ENCODE peak calls at places on chromosomes 12 and 14, in seven cellular contexts. One of them, this sample, is unnamed.

GRCh38 chr14:50769893-50770500 is 61.0 kb downstream of the NIN start:
- DNase-seq in HCT116: no peak
- DNase-seq in neural progenitor cell: no peak
- DNase-seq in MM.1S: no peak
- DNase-seq in PC-3: no peak
- DNase-seq in GM23248: no peak
- DNase-seq in GM23338: no peak
- DNase-seq in this sample: no peak

GRCh38 chr12:116002890-116003536 is 274.5 kb downstream of the MED13L start:
- DNase-seq in GM23338: no peak
- DNase-seq in GM23248: peak
- DNase-seq in MM.1S: no peak
- DNase-seq in HCT116: no peak
- DNase-seq in neural progenitor cell: no peak
- DNase-seq in PC-3: no peak
- DNase-seq in this sample: no peak

GRCh38 chr14:37384870-37385596 is 187.3 kb downstream of the MIPOL1 start:
- DNase-seq in HCT116: no peak
- DNase-seq in GM23248: no peak
- DNase-seq in PC-3: no peak
- DNase-seq in GM23338: peak
- DNase-seq in neural progenitor cell: no peak
- DNase-seq in MM.1S: peak
- DNase-seq in this sample: peak

GRCh38 chr12:23611320-23611719 is 338.1 kb downstream of the SOX5 start:
- DNase-seq in PC-3: no peak
- DNase-seq in MM.1S: no peak
- DNase-seq in GM23338: no peak
- DNase-seq in GM23248: no peak
- DNase-seq in HCT116: no peak
- DNase-seq in neural progenitor cell: no peak
- DNase-seq in this sample: no peak

GRCh38 chr12:113030875-113031525 is 25.5 kb upstream of the DTX1 start:
- DNase-seq in GM23248: peak
- DNase-seq in GM23338: peak
- DNase-seq in HCT116: peak
- DNase-seq in neural progenitor cell: peak
- DNase-seq in PC-3: peak
- DNase-seq in MM.1S: peak
- DNase-seq in this sample: peak

GRCh38 chr12:109461049-109461845 is 15.9 kb downstream of the KCTD10 start:
- DNase-seq in HCT116: no peak
- DNase-seq in PC-3: peak
- DNase-seq in GM23338: no peak
- DNase-seq in MM.1S: no peak
- DNase-seq in neural progenitor cell: no peak
- DNase-seq in GM23248: peak
- DNase-seq in this sample: peak

GRCh38 chr12:52207106-52207505 is 15.3 kb upstream of the KRT80 start:
- DNase-seq in MM.1S: no peak
- DNase-seq in GM23248: no peak
- DNase-seq in GM23338: no peak
- DNase-seq in PC-3: no peak
- DNase-seq in neural progenitor cell: no peak
- DNase-seq in HCT116: no peak
- DNase-seq in this sample: no peak

GRCh38 chr14:98137626-98138025 is 1134.4 kb downstream of the BCL11B start:
- DNase-seq in neural progenitor cell: no peak
- DNase-seq in MM.1S: no peak
- DNase-seq in PC-3: no peak
- DNase-seq in GM23338: no peak
- DNase-seq in GM23248: no peak
- DNase-seq in HCT116: no peak
- DNase-seq in this sample: no peak

GRCh38 chr12:40254455-40255085 is 29.8 kb downstream of the LRRK2 start:
- DNase-seq in HCT116: no peak
- DNase-seq in PC-3: no peak
- DNase-seq in neural progenitor cell: no peak
- DNase-seq in GM23338: no peak
- DNase-seq in GM23248: no peak
- DNase-seq in MM.1S: no peak
- DNase-seq in this sample: no peak

GRCh38 chr14:100156776-100157175 is 2.7 kb downstream of the DEGS2 start:
- DNase-seq in HCT116: no peak
- DNase-seq in PC-3: no peak
- DNase-seq in neural progenitor cell: no peak
- DNase-seq in MM.1S: no peak
- DNase-seq in GM23248: no peak
- DNase-seq in GM23338: no peak
- DNase-seq in this sample: no peak

GRCh38 chr14:100160534-100160916 is 1.1 kb upstream of the DEGS2 start:
- DNase-seq in GM23338: no peak
- DNase-seq in neural progenitor cell: no peak
- DNase-seq in GM23248: no peak
- DNase-seq in HCT116: no peak
- DNase-seq in MM.1S: no peak
- DNase-seq in PC-3: no peak
- DNase-seq in this sample: peak

GRCh38 chr14:100159107-100159864 is at the start of gene DEGS2:
- DNase-seq in GM23248: peak
- DNase-seq in MM.1S: peak
- DNase-seq in neural progenitor cell: peak
- DNase-seq in GM23338: peak
- DNase-seq in HCT116: no peak
- DNase-seq in PC-3: peak
- DNase-seq in this sample: peak

GRCh38 chr14:100158566-100159106 is 809 bp downstream of the DEGS2 start:
- DNase-seq in PC-3: no peak
- DNase-seq in MM.1S: no peak
- DNase-seq in GM23338: no peak
- DNase-seq in neural progenitor cell: peak
- DNase-seq in HCT116: no peak
- DNase-seq in GM23248: no peak
- DNase-seq in this sample: no peak

DNA sequence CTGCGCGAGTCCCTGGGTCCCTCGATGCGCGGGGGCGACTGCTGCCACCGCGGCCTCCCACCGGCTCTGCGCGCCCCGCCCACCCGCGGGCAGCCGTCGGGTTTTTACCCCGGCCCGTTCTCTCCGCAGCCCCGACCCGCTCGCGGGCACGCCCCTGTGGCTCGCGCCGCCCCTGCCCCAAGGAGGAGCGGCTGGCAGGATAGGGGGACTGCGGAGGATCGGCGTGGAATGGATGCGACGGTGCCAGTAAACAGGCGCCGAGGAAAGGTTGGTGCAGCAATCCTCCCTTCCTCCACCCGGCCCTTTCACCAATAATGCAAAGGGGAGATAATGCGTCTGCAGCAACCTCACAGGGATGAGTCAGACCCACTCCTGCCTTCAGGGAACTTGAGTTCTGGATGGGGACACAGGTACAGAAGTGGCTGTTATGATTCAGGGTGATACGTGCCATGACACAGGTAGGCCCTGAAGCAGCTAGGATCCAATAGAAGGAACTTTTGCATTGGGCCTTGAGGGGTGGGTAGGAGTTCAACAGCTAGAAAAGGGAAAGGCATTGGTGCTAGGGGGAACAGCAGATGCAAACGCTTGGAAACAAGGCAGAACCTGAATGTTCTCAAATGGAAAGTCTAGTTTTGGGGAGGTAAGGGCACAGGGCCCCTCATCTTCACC is 554 bp upstream of the DEGS2 start:
- DNase-seq in PC-3: peak
- DNase-seq in GM23338: peak
- DNase-seq in MM.1S: no peak
- DNase-seq in neural progenitor cell: peak
- DNase-seq in GM23248: no peak
- DNase-seq in HCT116: no peak
- DNase-seq in this sample: peak
- TF ChIP-seq EZH2 in PC-3: no peak
- TF ChIP-seq EZH2 in GM23338: no peak
- TF ChIP-seq EZH2 in MM.1S: no peak
- TF ChIP-seq EZH2 in neural progenitor cell: peak
- TF ChIP-seq EZH2 in GM23248: peak
- TF ChIP-seq EZH2 in HCT116: no peak
- TF ChIP-seq EZH2 in this sample: no peak

GRCh38 chr12:6902448-6902847 is 2.2 kb upstream of the LRRC23 start:
- DNase-seq in neural progenitor cell: no peak
- DNase-seq in GM23338: no peak
- DNase-seq in MM.1S: no peak
- DNase-seq in GM23248: no peak
- DNase-seq in HCT116: no peak
- DNase-seq in PC-3: no peak
- DNase-seq in this sample: no peak

GRCh38 chr12:6903712-6904111 is 910 bp upstream of the LRRC23 start:
- DNase-seq in MM.1S: no peak
- DNase-seq in GM23338: peak
- DNase-seq in GM23248: no peak
- DNase-seq in neural progenitor cell: no peak
- DNase-seq in HCT116: no peak
- DNase-seq in PC-3: peak
- DNase-seq in this sample: no peak

GRCh38 chr12:6904280-6905276 is at the start of gene LRRC23:
- DNase-seq in MM.1S: peak
- DNase-seq in GM23338: peak
- DNase-seq in HCT116: peak
- DNase-seq in PC-3: peak
- DNase-seq in neural progenitor cell: peak
- DNase-seq in GM23248: peak
- DNase-seq in this sample: peak

GRCh38 chr12:6896846-6897435 is 7.7 kb upstream of the LRRC23 start:
- DNase-seq in HCT116: no peak
- DNase-seq in PC-3: no peak
- DNase-seq in MM.1S: no peak
- DNase-seq in GM23338: no peak
- DNase-seq in neural progenitor cell: no peak
- DNase-seq in GM23248: no peak
- DNase-seq in this sample: no peak

GRCh38 chr12:6899837-6900519 is 4.6 kb upstream of the LRRC23 start:
- DNase-seq in PC-3: no peak
- DNase-seq in GM23248: peak
- DNase-seq in neural progenitor cell: no peak
- DNase-seq in MM.1S: no peak
- DNase-seq in GM23338: peak
- DNase-seq in HCT116: no peak
- DNase-seq in this sample: no peak
- TF ChIP-seq EZH2phosphoT487 in PC-3: no peak
- TF ChIP-seq EZH2phosphoT487 in GM23248: no peak
- TF ChIP-seq EZH2phosphoT487 in neural progenitor cell: no peak
- TF ChIP-seq EZH2phosphoT487 in MM.1S: no peak
- TF ChIP-seq EZH2phosphoT487 in GM23338: no peak
- TF ChIP-seq EZH2phosphoT487 in HCT116: no peak
- TF ChIP-seq EZH2phosphoT487 in this sample: no peak

DNA sequence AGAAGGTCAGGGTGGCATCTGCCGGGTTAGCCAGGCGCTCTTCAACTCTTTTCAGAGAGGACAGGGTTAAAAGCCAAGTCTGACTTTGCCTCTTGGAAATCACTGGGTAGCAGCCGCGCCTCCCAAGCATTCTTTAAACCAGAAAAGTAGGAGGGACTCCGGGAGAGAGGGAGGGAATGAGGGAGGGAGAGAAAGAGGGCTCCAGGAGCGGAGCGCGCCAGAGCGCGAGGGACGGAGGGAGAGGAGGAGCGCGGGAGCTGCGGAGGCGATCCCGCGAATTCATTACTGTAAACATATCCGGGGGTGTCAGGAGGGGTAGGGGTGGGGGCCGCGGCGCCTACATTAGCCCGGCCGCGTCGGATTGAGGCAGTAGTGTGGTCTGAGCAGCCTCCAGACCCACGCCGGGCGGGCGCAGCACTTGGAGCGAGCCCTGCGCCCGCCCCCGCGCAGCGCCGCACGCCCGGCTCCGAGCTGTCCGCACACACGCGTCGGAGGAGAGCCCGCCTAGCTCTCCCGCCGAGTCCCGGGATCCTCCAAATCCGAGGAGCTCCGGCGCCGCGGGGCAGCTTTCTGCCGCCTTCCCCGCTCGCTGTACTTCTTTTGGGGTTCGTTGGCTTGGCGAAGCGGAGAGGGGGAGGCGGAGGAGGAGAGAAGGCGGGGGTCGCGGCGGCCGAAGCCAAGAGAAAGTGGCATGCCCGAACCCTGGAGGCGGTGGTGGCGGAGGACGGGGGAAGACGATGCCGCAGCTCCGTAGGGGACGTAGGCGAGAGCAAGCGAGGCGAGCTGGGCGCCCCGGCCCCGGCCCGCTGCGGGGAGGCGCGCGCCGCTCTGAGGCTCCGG is 3.3 kb downstream of the FLRT2 start:
- DNase-seq in GM23248: peak
- DNase-seq in MM.1S: no peak
- DNase-seq in PC-3: peak
- DNase-seq in neural progenitor cell: peak
- DNase-seq in HCT116: no peak
- DNase-seq in GM23338: peak
- DNase-seq in this sample: peak
- TF ChIP-seq EZH2 in GM23248: no peak
- TF ChIP-seq EZH2 in MM.1S: no peak
- TF ChIP-seq EZH2 in PC-3: no peak
- TF ChIP-seq EZH2 in neural progenitor cell: no peak
- TF ChIP-seq EZH2 in HCT116: no peak
- TF ChIP-seq EZH2 in GM23338: peak
- TF ChIP-seq EZH2 in this sample: no peak

GRCh38 chr12:19576421-19576925 is 137.2 kb downstream of the AEBP2 start:
- DNase-seq in GM23338: no peak
- DNase-seq in PC-3: no peak
- DNase-seq in GM23248: no peak
- DNase-seq in neural progenitor cell: no peak
- DNase-seq in HCT116: no peak
- DNase-seq in MM.1S: no peak
- DNase-seq in this sample: no peak
- TF ChIP-seq EZH2phosphoT487 in GM23338: no peak
- TF ChIP-seq EZH2phosphoT487 in PC-3: no peak
- TF ChIP-seq EZH2phosphoT487 in GM23248: no peak
- TF ChIP-seq EZH2phosphoT487 in neural progenitor cell: no peak
- TF ChIP-seq EZH2phosphoT487 in HCT116: no peak
- TF ChIP-seq EZH2phosphoT487 in MM.1S: no peak
- TF ChIP-seq EZH2phosphoT487 in this sample: no peak

DNA sequence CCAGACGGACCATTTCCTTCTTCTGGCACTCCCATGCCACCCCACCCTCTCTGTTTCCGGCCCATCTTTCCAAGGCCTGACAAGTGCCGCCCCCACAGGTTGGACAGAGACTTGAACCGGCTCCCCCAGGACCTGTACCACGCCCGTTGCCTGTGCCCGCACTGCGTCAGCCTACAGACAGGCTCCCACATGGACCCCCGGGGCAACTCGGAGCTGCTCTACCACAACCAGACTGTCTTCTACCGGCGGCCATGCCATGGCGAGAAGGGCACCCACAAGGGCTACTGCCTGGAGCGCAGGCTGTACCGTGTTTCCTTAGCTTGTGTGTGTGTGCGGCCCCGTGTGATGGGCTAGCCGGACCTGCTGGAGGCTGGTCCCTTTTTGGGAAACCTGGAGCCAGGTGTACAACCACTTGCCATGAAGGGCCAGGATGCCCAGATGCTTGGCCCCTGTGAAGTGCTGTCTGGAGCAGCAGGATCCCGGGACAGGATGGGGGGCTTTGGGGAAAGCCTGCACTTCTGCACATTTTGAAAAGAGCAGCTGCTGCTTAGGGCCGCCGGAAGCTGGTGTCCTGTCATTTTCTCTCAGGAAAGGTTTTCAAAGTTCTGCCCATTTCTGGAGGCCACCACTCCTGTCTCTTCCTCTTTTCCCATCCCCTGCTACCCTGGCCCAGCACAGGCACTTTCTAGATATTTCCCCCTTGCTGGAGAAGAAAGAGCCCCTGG is 1.2 kb upstream of the CMTM5 start:
- DNase-seq in PC-3: no peak
- DNase-seq in GM23338: no peak
- DNase-seq in neural progenitor cell: no peak
- DNase-seq in GM23248: no peak
- DNase-seq in MM.1S: no peak
- DNase-seq in HCT116: no peak
- DNase-seq in this sample: no peak
- TF ChIP-seq EZH2 in PC-3: no peak
- TF ChIP-seq EZH2 in GM23338: no peak
- TF ChIP-seq EZH2 in neural progenitor cell: no peak
- TF ChIP-seq EZH2 in GM23248: no peak
- TF ChIP-seq EZH2 in MM.1S: no peak
- TF ChIP-seq EZH2 in HCT116: no peak
- TF ChIP-seq EZH2 in this sample: no peak

This sample was measured in hepatocyte.